ENCODE peak calls at places on chromosomes 11 and 22, in nine cellular contexts. One of them, this sample, is unnamed.

GRCh38 chr11:130223291-130223971 is 63.8 kb downstream of the ST14 start:
- DNase-seq in activated CD4-positive, alpha-beta T cell treated with anti-CD3 and anti-CD28 coated beads for 48 hours: no peak
- DNase-seq in ELF-1: no peak
- DNase-seq in HEK293T: no peak
- DNase-seq in CD4-positive, alpha-beta memory T cell: no peak
- DNase-seq in AG10803: no peak
- DNase-seq in stomach: no peak
- DNase-seq in stimulated activated CD8-positive, alpha-beta memory T cell treated with anti-CD3 and anti-CD28 coated beads, Interleukin-7, amount 100 ng/mL, for 4 hours: no peak
- DNase-seq in EH: no peak
- DNase-seq in this sample: peak

GRCh38 chr11:63478896-63479295 is 12.1 kb downstream of the PLAAT5 start:
- DNase-seq in activated CD4-positive, alpha-beta T cell treated with anti-CD3 and anti-CD28 coated beads for 48 hours: peak
- DNase-seq in ELF-1: peak
- DNase-seq in HEK293T: peak
- DNase-seq in CD4-positive, alpha-beta memory T cell: peak
- DNase-seq in AG10803: peak
- DNase-seq in stomach: peak
- DNase-seq in stimulated activated CD8-positive, alpha-beta memory T cell treated with anti-CD3 and anti-CD28 coated beads, Interleukin-7, amount 100 ng/mL, for 4 hours: no peak
- DNase-seq in EH: peak
- DNase-seq in this sample: peak

GRCh38 chr11:62505112-62505783 is 41.4 kb downstream of the AHNAK start:
- DNase-seq in activated CD4-positive, alpha-beta T cell treated with anti-CD3 and anti-CD28 coated beads for 48 hours: no peak
- DNase-seq in ELF-1: peak
- DNase-seq in HEK293T: no peak
- DNase-seq in CD4-positive, alpha-beta memory T cell: no peak
- DNase-seq in AG10803: no peak
- DNase-seq in stomach: no peak
- DNase-seq in stimulated activated CD8-positive, alpha-beta memory T cell treated with anti-CD3 and anti-CD28 coated beads, Interleukin-7, amount 100 ng/mL, for 4 hours: no peak
- DNase-seq in EH: no peak
- DNase-seq in this sample: peak

GRCh38 chr22:23591203-23591791 is 11.2 kb upstream of the IGLL1 start:
- DNase-seq in activated CD4-positive, alpha-beta T cell treated with anti-CD3 and anti-CD28 coated beads for 48 hours: peak
- DNase-seq in ELF-1: peak
- DNase-seq in HEK293T: peak
- DNase-seq in CD4-positive, alpha-beta memory T cell: peak
- DNase-seq in AG10803: peak
- DNase-seq in stomach: peak
- DNase-seq in stimulated activated CD8-positive, alpha-beta memory T cell treated with anti-CD3 and anti-CD28 coated beads, Interleukin-7, amount 100 ng/mL, for 4 hours: peak
- DNase-seq in EH: peak
- DNase-seq in this sample: peak

GRCh38 chr11:73140213-73141030 is 1.7 kb downstream of the FCHSD2 start:
- DNase-seq in activated CD4-positive, alpha-beta T cell treated with anti-CD3 and anti-CD28 coated beads for 48 hours: peak
- DNase-seq in ELF-1: peak
- DNase-seq in HEK293T: peak
- DNase-seq in CD4-positive, alpha-beta memory T cell: no peak
- DNase-seq in AG10803: peak
- DNase-seq in stomach: peak
- DNase-seq in stimulated activated CD8-positive, alpha-beta memory T cell treated with anti-CD3 and anti-CD28 coated beads, Interleukin-7, amount 100 ng/mL, for 4 hours: no peak
- DNase-seq in EH: peak
- DNase-seq in this sample: peak

GRCh38 chr22:48901324-48901723 is 926.3 kb downstream of the BRD1 start:
- DNase-seq in activated CD4-positive, alpha-beta T cell treated with anti-CD3 and anti-CD28 coated beads for 48 hours: no peak
- DNase-seq in ELF-1: no peak
- DNase-seq in HEK293T: no peak
- DNase-seq in CD4-positive, alpha-beta memory T cell: no peak
- DNase-seq in AG10803: no peak
- DNase-seq in stomach: no peak
- DNase-seq in stimulated activated CD8-positive, alpha-beta memory T cell treated with anti-CD3 and anti-CD28 coated beads, Interleukin-7, amount 100 ng/mL, for 4 hours: no peak
- DNase-seq in EH: no peak
- DNase-seq in this sample: no peak

GRCh38 chr11:46918778-46919513 is 596 bp upstream of the LRP4 start:
- DNase-seq in activated CD4-positive, alpha-beta T cell treated with anti-CD3 and anti-CD28 coated beads for 48 hours: no peak
- DNase-seq in ELF-1: peak
- DNase-seq in HEK293T: no peak
- DNase-seq in CD4-positive, alpha-beta memory T cell: no peak
- DNase-seq in AG10803: no peak
- DNase-seq in stomach: no peak
- DNase-seq in stimulated activated CD8-positive, alpha-beta memory T cell treated with anti-CD3 and anti-CD28 coated beads, Interleukin-7, amount 100 ng/mL, for 4 hours: no peak
- DNase-seq in EH: no peak
- DNase-seq in this sample: no peak

GRCh38 chr11:64791781-64792291 is 11.2 kb downstream of the MAP4K2 start:
- DNase-seq in activated CD4-positive, alpha-beta T cell treated with anti-CD3 and anti-CD28 coated beads for 48 hours: no peak
- DNase-seq in ELF-1: no peak
- DNase-seq in HEK293T: no peak
- DNase-seq in CD4-positive, alpha-beta memory T cell: no peak
- DNase-seq in AG10803: no peak
- DNase-seq in stomach: no peak
- DNase-seq in stimulated activated CD8-positive, alpha-beta memory T cell treated with anti-CD3 and anti-CD28 coated beads, Interleukin-7, amount 100 ng/mL, for 4 hours: no peak
- DNase-seq in EH: no peak
- DNase-seq in this sample: no peak

GRCh38 chr11:113474362-113475159 is 637 bp downstream of the DRD2 start:
- DNase-seq in activated CD4-positive, alpha-beta T cell treated with anti-CD3 and anti-CD28 coated beads for 48 hours: peak
- DNase-seq in ELF-1: peak
- DNase-seq in HEK293T: peak
- DNase-seq in CD4-positive, alpha-beta memory T cell: peak
- DNase-seq in AG10803: peak
- DNase-seq in stomach: peak
- DNase-seq in stimulated activated CD8-positive, alpha-beta memory T cell treated with anti-CD3 and anti-CD28 coated beads, Interleukin-7, amount 100 ng/mL, for 4 hours: peak
- DNase-seq in EH: peak
- DNase-seq in this sample: peak

GRCh38 chr11:1924121-1924520 is 4.6 kb downstream of the TNNT3 start:
- DNase-seq in activated CD4-positive, alpha-beta T cell treated with anti-CD3 and anti-CD28 coated beads for 48 hours: no peak
- DNase-seq in ELF-1: no peak
- DNase-seq in HEK293T: no peak
- DNase-seq in CD4-positive, alpha-beta memory T cell: no peak
- DNase-seq in AG10803: no peak
- DNase-seq in stomach: no peak
- DNase-seq in stimulated activated CD8-positive, alpha-beta memory T cell treated with anti-CD3 and anti-CD28 coated beads, Interleukin-7, amount 100 ng/mL, for 4 hours: no peak
- DNase-seq in EH: no peak
- DNase-seq in this sample: no peak

GRCh38 chr11:64340671-64341335 is 799 bp downstream of the CCDC88B start:
- DNase-seq in activated CD4-positive, alpha-beta T cell treated with anti-CD3 and anti-CD28 coated beads for 48 hours: peak
- DNase-seq in ELF-1: peak
- DNase-seq in HEK293T: peak
- DNase-seq in CD4-positive, alpha-beta memory T cell: peak
- DNase-seq in AG10803: no peak
- DNase-seq in stomach: peak
- DNase-seq in stimulated activated CD8-positive, alpha-beta memory T cell treated with anti-CD3 and anti-CD28 coated beads, Interleukin-7, amount 100 ng/mL, for 4 hours: peak
- DNase-seq in EH: no peak
- DNase-seq in this sample: peak

GRCh38 chr11:73783483-73784020 is 4.1 kb upstream of the MRPL48 start:
- DNase-seq in activated CD4-positive, alpha-beta T cell treated with anti-CD3 and anti-CD28 coated beads for 48 hours: no peak
- DNase-seq in ELF-1: no peak
- DNase-seq in HEK293T: no peak
- DNase-seq in CD4-positive, alpha-beta memory T cell: no peak
- DNase-seq in AG10803: no peak
- DNase-seq in stomach: no peak
- DNase-seq in stimulated activated CD8-positive, alpha-beta memory T cell treated with anti-CD3 and anti-CD28 coated beads, Interleukin-7, amount 100 ng/mL, for 4 hours: no peak
- DNase-seq in EH: no peak
- DNase-seq in this sample: no peak

GRCh38 chr22:47967841-47968240 is 1205.4 kb downstream of the TBC1D22A start:
- DNase-seq in activated CD4-positive, alpha-beta T cell treated with anti-CD3 and anti-CD28 coated beads for 48 hours: no peak
- DNase-seq in ELF-1: no peak
- DNase-seq in HEK293T: no peak
- DNase-seq in CD4-positive, alpha-beta memory T cell: no peak
- DNase-seq in AG10803: no peak
- DNase-seq in stomach: no peak
- DNase-seq in stimulated activated CD8-positive, alpha-beta memory T cell treated with anti-CD3 and anti-CD28 coated beads, Interleukin-7, amount 100 ng/mL, for 4 hours: no peak
- DNase-seq in EH: no peak
- DNase-seq in this sample: no peak

This sample was measured in astrocyte of the hippocampus.